ENCODE peak calls at places on chromosomes 4 and X, in four cellular contexts. One of them, this sample, is unnamed.

GRCh38 chr4:41535911-41536361 is 2.0 kb upstream of the LIMCH1 start:
- DNase-seq in K562: no peak
- DNase-seq in GM12878: no peak
- DNase-seq in HepG2: no peak
- DNase-seq in this sample: no peak

GRCh38 chr4:144449623-144450022 is 196.3 kb upstream of the HHIP start:
- DNase-seq in GM12878: no peak
- DNase-seq in K562: no peak
- DNase-seq in HepG2: no peak
- DNase-seq in this sample: no peak

GRCh38 chr4:76753814-76754213 is 144.1 kb downstream of the SOWAHB start:
- DNase-seq in HepG2: no peak
- DNase-seq in GM12878: no peak
- DNase-seq in K562: no peak
- DNase-seq in this sample: no peak

GRCh38 chr4:106315476-106315967 is 487 bp downstream of the TBCK start:
- DNase-seq in K562: peak
- DNase-seq in HepG2: peak
- DNase-seq in GM12878: no peak
- DNase-seq in this sample: no peak

GRCh38 chr4:95362906-95363578 is 185.7 kb downstream of the UNC5C start:
- DNase-seq in GM12878: no peak
- DNase-seq in HepG2: peak
- DNase-seq in K562: peak
- DNase-seq in this sample: no peak

GRCh38 chr4:8365353-8365752 is 75.2 kb downstream of the ACOX3 start:
- DNase-seq in K562: no peak
- DNase-seq in HepG2: no peak
- DNase-seq in GM12878: no peak
- DNase-seq in this sample: no peak

GRCh38 chr4:109729563-109730293 is at the start of gene PLA2G12A:
- DNase-seq in GM12878: peak
- DNase-seq in K562: peak
- DNase-seq in HepG2: peak
- DNase-seq in this sample: peak

GRCh38 chrX:55039471-55039870 is 8.7 kb upstream of the ALAS2 start:
- DNase-seq in HepG2: no peak
- DNase-seq in GM12878: no peak
- DNase-seq in K562: no peak
- DNase-seq in this sample: no peak

GRCh38 chr4:174425669-174426068 is 96.6 kb downstream of the HPGD start:
- DNase-seq in GM12878: no peak
- DNase-seq in HepG2: no peak
- DNase-seq in K562: no peak
- DNase-seq in this sample: no peak

GRCh38 chr4:3107271-3108185 is 33.0 kb downstream of the HTT start:
- DNase-seq in K562: no peak
- DNase-seq in GM12878: no peak
- DNase-seq in HepG2: no peak
- DNase-seq in this sample: no peak

GRCh38 chrX:1389181-1389992 is 2.5 kb downstream of the SLC25A6 start:
- DNase-seq in K562: no peak
- DNase-seq in HepG2: no peak
- DNase-seq in GM12878: no peak
- DNase-seq in this sample: no peak

GRCh38 chrX:24262309-24262708 is 51.6 kb downstream of the SUPT20HL2 start:
- DNase-seq in HepG2: no peak
- DNase-seq in K562: no peak
- DNase-seq in GM12878: no peak
- DNase-seq in this sample: no peak

GRCh38 chrX:40266490-40267333 is 169.0 kb upstream of the BCOR start:
- DNase-seq in HepG2: peak
- DNase-seq in GM12878: no peak
- DNase-seq in K562: peak
- DNase-seq in this sample: peak

GRCh38 chr4:43423276-43423675 is 530.8 kb downstream of the GRXCR1 start:
- DNase-seq in K562: no peak
- DNase-seq in HepG2: no peak
- DNase-seq in GM12878: no peak
- DNase-seq in this sample: no peak

GRCh38 chr4:16289872-16290554 is 63.7 kb upstream of the TAPT1 start:
- DNase-seq in K562: peak
- DNase-seq in GM12878: no peak
- DNase-seq in HepG2: peak
- DNase-seq in this sample: peak

GRCh38 chr4:7323872-7324650 is 110.7 kb downstream of the PSAPL1 start:
- DNase-seq in GM12878: no peak
- DNase-seq in K562: no peak
- DNase-seq in HepG2: peak
- DNase-seq in this sample: peak
- TF ChIP-seq EP300 in GM12878: no peak
- TF ChIP-seq EP300 in K562: no peak
- TF ChIP-seq EP300 in HepG2: no peak
- TF ChIP-seq EP300 in this sample: no peak

GRCh38 chrX:131792356-131792749 is 230.7 kb upstream of the STK26 start:
- DNase-seq in HepG2: no peak
- DNase-seq in GM12878: peak
- DNase-seq in K562: no peak
- DNase-seq in this sample: peak
- TF ChIP-seq ESRRA in HepG2: no peak
- TF ChIP-seq ESRRA in GM12878: no peak
- TF ChIP-seq ESRRA in K562: no peak
- TF ChIP-seq ESRRA in this sample: no peak

DNA sequence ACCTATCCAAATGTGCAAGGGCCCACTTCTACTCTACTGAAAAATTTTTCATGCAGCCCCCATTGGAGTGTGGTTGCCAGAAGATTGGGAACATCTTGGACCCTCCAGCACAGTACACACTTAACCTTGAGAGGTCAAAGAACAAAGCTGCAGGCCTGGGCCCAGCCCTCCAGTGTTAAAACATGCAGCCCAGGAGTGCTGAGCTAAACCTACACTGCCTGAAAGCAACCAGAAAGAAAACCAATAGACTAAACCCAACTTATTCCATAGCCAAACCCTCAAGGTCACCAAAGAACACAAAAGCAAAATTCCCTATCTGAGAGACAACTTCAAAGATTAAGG is 47.9 kb downstream of the TECRL start:
- DNase-seq in K562: no peak
- DNase-seq in GM12878: no peak
- DNase-seq in HepG2: no peak
- DNase-seq in this sample: no peak
- TF ChIP-seq EP300 in K562: no peak
- TF ChIP-seq EP300 in GM12878: no peak
- TF ChIP-seq EP300 in HepG2: no peak
- TF ChIP-seq EP300 in this sample: no peak

DNA sequence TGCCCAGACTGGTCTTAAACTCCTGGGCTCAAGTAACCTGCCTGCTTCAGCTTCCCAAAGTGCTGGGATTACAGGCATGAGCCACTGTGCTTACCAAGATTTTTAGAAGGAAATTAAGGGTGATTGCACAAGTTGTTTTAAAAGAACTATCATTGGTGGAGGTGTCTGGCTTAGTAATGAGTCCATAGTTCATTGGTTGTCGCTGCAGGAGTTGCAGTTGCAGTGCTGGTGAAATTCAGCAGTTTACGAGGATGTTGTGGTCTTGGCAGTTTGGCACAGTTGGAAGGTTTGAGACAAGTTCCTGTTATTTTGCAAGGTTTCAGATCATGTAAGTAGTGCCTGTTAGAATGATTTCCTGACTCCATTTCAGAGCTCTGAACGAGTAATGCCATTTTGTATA is 48.1 kb downstream of the RAB40AL start:
- DNase-seq in GM12878: no peak
- DNase-seq in HepG2: no peak
- DNase-seq in K562: no peak
- DNase-seq in this sample: no peak
- TF ChIP-seq ESRRA in GM12878: no peak
- TF ChIP-seq ESRRA in HepG2: no peak
- TF ChIP-seq ESRRA in K562: no peak
- TF ChIP-seq ESRRA in this sample: no peak

This sample was measured in A549.